ENCODE peak calls at places on chromosome 22, in five cellular contexts. V is A549, D is right lobe of liver, Y is testis, L is HCT116. W is an unnamed sample.

GRCh38 chr22:17694752-17695151 is 56.2 kb downstream of the BCL2L13 start:
- DNase-seq in V (no peak), L (no peak), Y (no peak), D (no peak), W (no peak)

GRCh38 chr22:49018601-49019000 is 809.1 kb downstream of the BRD1 start:
- DNase-seq in Y (peak), V (no peak), D (peak), L (no peak), W (no peak)

GRCh38 chr22:44312766-44313165 is at the start of gene SHISAL1:
- DNase-seq in D (no peak), Y (no peak), V (no peak), L (no peak), W (no peak)

GRCh38 chr22:17831527-17832251 is 57.4 kb upstream of the BID start:
- DNase-seq in D (no peak), Y (no peak), L (no peak), V (no peak), W (no peak)

GRCh38 chr22:40180403-40180802 is 2.7 kb downstream of the TNRC6B start:
- DNase-seq in L (no peak), Y (no peak), V (no peak), D (no peak), W (no peak)

GRCh38 chr22:30459206-30460052 is 12.4 kb downstream of the SEC14L3 start:
- DNase-seq in D (no peak), Y (no peak), L (no peak), V (no peak), W (no peak)

GRCh38 chr22:30005213-30005857 is 74.9 kb upstream of the HORMAD2 start:
- DNase-seq in L (peak), Y (peak), D (no peak), V (peak), W (peak)

GRCh38 chr22:48347311-48347710 is 1480.4 kb downstream of the BRD1 start:
- DNase-seq in D (peak), Y (no peak), V (no peak), L (no peak), W (no peak)

GRCh38 chr22:19169002-19169946 is 9.3 kb downstream of the SLC25A1 start:
- DNase-seq in Y (no peak), L (no peak), D (no peak), V (no peak), W (no peak)

GRCh38 chr22:27405672-27406388 is 395.7 kb downstream of the MN1 start:
- DNase-seq in D (peak), Y (peak), L (peak), V (peak), W (peak)

GRCh38 chr22:29469755-29470154 is 10.3 kb upstream of the NEFH start:
- DNase-seq in V (no peak), D (no peak), Y (no peak), L (no peak), W (no peak)

GRCh38 chr22:46547883-46548244 is 10.4 kb upstream of the CELSR1 start:
- DNase-seq in D (peak), Y (peak), V (no peak), L (no peak), W (peak)

GRCh38 chr22:31136711-31137110 is 3.6 kb downstream of the PLA2G3 start:
- DNase-seq in Y (no peak), L (no peak), D (no peak), V (no peak), W (no peak)

GRCh38 chr22:39449708-39450107 is 7.1 kb upstream of the MGAT3 start:
- DNase-seq in V (no peak), L (no peak), D (no peak), Y (no peak), W (no peak)

GRCh38 chr22:28832731-28833130 is 32.4 kb upstream of the XBP1 start:
- DNase-seq in Y (no peak), V (no peak), L (no peak), D (no peak), W (no peak)

DNA sequence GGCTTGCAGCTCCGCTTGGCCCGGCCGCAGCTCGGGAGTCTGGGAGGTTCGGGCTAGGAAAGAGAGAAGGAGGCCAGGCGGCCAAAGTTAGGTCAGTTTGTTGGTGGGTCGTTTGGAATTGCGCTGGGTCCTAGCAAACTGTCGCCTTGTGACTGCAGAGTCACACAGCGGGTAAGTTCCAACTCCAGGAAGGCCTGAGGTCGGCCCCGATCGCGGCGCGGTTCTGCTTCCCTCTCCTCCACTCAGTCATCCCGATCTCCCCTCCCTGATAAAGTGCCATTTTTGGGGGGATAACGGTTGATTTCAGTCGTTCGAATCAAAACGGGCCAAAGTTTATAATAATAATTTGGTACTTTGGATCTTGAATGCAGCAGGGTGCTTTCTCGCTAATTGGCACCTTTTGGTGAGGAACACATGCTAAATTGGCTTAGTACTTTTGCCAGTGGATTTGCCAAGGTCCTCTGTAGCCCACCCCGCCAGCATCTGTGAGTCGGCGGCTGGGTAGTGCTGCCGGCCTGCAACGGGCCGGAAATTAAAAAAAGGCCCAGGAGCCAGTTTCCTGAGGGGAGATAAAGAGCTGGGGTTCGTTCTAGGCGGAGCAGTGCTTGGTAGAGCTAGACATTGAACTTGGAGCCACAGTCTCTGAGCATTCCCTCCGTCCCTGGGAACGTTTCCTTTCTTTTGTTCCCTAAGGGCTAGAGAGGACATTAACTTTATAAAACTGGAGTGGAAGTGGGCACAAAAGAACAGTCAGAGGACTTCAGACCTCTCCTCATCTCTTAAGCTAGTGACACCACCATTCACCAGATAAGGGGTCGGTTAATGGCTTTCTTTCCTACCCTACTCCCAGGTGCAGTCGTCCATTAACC is 927 bp downstream of the UBE2L3 start:
- DNase-seq in D (no peak), Y (peak), L (no peak), V (no peak), W (peak)
- TF ChIP-seq POLR2A in D (peak), Y (no peak), L (no peak), V (no peak), W (no peak)

DNA sequence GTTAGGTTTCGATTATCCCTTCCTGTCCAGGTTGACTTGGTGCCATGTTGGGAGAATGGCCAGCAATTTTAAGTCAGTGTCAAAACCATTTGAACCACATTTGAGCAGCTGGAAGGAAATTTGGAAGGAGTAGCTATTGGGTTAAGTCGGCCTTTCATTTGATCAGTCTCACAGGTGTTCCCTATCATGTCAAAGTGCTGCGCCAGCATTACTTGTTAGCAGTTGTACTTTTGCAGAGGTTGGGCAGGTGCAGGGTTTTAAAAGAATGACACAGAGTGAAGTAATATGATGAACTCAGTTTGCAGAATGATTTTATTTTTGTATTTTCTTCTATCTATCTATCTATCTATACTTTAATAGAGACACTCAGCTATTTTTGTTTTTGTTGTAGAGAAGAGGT is 6.4 kb upstream of the TYMP start:
- DNase-seq in V (no peak), Y (no peak), L (no peak), D (no peak), W (no peak)
- H3K27ac ChIP-seq in V (no peak), Y (no peak), L (no peak), D (no peak), W (no peak)

GRCh38 chr22:21677606-21678443 is 12.0 kb downstream of the PPIL2 start:
- DNase-seq in D (peak), Y (no peak), V (no peak), L (no peak), W (no peak)
- H3K4me3 ChIP-seq in D (no peak), Y (no peak), V (no peak), L (no peak), W (no peak)

DNA sequence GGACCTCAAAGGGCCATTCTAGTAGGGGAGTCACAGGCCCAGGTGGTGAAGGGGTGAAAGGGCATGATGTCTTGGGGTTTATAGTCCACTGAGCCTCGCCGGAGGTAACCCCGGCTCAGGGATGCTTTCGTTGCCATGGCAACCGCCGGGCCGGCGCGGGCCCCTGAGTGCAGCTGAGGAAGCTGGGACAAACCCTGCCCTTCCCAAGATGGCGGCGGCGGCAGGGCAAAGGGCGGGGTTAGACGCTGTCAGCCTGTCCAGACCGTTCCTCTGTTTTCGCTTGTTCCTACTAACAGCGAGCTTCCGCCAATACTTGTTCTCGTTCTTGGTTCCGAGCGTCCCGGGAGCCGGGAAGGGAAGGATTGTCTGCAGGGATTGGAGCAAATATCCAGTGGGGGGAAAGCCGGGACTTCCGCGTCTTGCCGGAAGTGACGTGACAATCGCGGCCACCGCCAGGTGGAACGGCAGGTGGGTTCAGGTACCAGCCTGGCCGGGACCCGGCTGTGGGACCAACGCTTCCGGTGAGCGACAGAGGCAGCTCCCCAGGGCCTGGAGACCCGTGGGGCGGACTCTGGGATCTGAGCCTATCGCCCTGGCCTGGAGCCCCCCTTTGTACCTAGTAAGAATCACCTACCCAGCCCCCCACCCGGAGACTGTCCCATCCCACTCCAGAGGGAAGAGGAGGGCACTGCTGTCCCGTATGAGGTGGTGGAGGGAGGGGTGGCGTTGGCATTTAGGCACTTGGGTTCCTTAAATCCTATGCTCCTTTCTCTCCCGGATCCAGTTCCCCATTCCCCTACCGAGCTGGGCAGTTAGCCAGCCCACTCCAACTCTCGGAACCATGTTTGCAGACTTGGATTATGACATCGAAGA is at the start of gene PICK1:
- DNase-seq in L (peak), Y (peak), D (peak), V (peak), W (peak)
- TF ChIP-seq POLR2A in L (peak), Y (no peak), D (peak), V (peak), W (no peak)

DNA sequence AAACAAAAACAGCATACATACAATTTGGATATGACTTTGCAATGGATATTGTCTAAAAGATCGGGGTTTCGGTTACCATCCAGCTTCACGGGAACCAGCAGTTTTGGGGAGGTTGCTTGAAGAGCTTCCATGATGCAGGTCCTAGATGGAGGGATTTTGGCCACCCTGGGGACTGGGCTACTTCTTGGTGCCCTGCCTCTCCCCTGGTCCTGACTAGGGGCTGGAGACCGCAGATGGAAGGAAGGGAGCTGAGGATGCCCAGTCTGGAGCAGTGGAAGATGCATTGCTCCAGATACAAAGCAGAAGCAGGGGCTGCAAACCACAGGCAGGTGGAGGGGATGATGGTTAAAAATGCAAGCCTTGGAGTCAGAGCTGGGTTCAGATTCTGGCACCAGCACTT is 13.5 kb downstream of the SOX10 start:
- DNase-seq in D (no peak), Y (no peak), V (no peak), L (no peak), W (no peak)
- H3K27ac ChIP-seq in D (no peak), Y (no peak), V (no peak), L (no peak), W (no peak)

DNA sequence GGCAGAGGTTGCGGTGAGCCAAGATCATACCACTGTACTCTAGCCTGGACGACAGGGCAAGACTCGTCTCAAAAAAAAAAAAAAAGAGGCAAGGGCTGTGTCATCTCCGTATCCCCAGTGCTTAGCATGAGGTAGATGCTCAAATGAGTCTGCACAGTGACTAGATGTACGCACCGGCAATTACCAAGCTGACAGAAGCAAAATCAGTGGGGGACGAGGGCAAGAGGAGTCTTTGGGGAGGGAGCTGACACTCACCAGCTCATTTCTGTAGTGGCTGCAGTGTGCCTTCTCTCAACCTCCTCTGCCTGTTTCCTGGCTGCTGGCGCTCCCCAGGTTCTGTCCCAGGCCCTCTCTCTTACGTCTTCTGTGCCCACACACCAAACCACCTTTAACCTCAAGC is 69.9 kb downstream of the PACSIN2 start:
- DNase-seq in D (no peak), Y (no peak), L (no peak), V (no peak), W (no peak)
- H3K4me3 ChIP-seq in D (no peak), Y (no peak), L (no peak), V (no peak), W (no peak)

DNA sequence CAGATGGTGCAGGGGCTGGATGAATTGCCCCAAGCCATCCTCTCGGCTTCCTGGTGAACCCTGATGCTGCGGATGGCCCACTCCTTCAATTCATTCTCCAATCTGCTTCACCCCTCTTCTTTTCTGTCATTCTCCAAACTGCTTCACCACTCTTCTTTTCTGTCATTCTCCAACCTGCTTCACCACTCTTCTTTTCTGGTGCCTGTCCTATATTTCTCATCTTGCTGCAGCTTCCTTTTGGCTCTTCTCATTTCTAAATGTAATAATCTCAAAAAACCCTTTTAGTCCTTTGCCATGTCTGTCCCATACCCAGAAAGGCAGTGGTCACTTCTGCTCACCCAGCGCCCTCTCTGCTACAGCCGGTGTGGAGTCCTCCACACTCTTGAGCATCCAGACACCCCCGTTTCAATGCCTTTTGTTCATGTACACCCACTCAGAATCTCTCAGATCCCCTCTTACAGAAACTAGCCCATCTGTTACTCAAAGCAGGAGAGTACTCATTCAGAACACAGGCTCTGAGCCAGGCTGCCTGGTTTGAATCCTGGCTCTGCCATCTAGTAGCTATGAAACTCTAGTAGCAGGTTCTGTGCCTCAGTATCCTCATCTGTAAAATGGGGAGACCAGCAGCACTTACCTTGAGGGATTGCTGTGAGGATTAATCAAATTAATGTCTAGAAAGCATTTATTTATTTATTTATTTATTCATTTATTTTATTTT is 14.9 kb downstream of the SERPIND1 start:
- DNase-seq in Y (no peak), V (no peak), L (no peak), D (no peak), W (no peak)
- TF ChIP-seq POLR2A in Y (no peak), V (no peak), L (no peak), D (no peak), W (no peak)

GRCh38 chr22:32620992-32621391 is 146.4 kb downstream of the FBXO7 start:
- DNase-seq in Y (no peak), V (no peak), D (no peak), L (no peak), W (no peak)
- H3K27ac ChIP-seq in Y (peak), V (no peak), D (peak), L (no peak), W (no peak)

DNA sequence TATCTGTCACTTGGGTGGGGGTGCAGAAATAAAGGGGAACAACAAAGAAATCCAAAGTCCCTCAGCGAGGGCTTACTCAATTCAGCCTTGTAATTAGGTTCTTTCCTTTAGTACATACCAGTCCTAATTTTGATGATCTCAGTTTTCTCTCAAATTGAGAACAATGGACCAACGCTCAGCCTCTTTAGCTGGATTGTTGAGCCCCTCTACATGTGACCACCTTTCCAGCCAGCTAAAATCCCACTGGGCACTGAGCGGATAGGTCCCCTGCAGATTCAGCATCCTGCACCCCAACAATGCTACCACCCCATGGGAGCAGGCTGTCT is 11.4 kb downstream of the TMEM184B start:
- DNase-seq in L (no peak), V (no peak), D (no peak), Y (no peak), W (no peak)
- H3K4me3 ChIP-seq in L (no peak), V (no peak), D (no peak), Y (no peak), W (no peak)

GRCh38 chr22:38314992-38315800 is 2.0 kb downstream of the CSNK1E start:
- DNase-seq in L (no peak), Y (no peak), D (no peak), V (no peak), W (no peak)
- TF ChIP-seq POLR2A in L (no peak), Y (no peak), D (peak), V (no peak), W (no peak)